ENCODE peak calls at places on chromosomes 1 and 21, in nine cellular contexts. V is activated T-cell treated with anti-CD3 and anti-CD28 coated beads for 24 hours, W is HEK293T, Z is brain microvascular endothelial cell, A is mucosa of gallbladder, J is stomach, M is RPMI7951, P is H7, D is Right ventricle myocardium superior. E is an unnamed sample.

GRCh38 chr21:23218667-23219066 is 2220.5 kb downstream of the NCAM2 start:
- DNase-seq in J (no peak), M (no peak), D (no peak), A (no peak), P (no peak), W (no peak), V (no peak), Z (no peak), E (no peak)

GRCh38 chr21:36891692-36892091 is 74.8 kb downstream of the HLCS start:
- DNase-seq in V (no peak), A (no peak), D (no peak), J (no peak), W (no peak), Z (no peak), M (peak), P (no peak), E (no peak)

GRCh38 chr1:36650200-36651065 is 167.7 kb upstream of the CSF3R start:
- DNase-seq in J (peak), V (peak), Z (peak), A (peak), P (peak), D (peak), M (peak), W (peak), E (peak)

GRCh38 chr1:225762444-225762843 is 15.2 kb upstream of the SRP9 start:
- DNase-seq in M (no peak), A (no peak), Z (peak), P (no peak), J (peak), V (no peak), W (no peak), D (no peak), E (peak)

GRCh38 chr1:80059940-80060339 is 1053.4 kb upstream of the ADGRL4 start:
- DNase-seq in A (no peak), W (no peak), Z (no peak), J (no peak), V (no peak), M (no peak), D (no peak), P (no peak), E (no peak)

GRCh38 chr1:45018599-45019230 is 6.7 kb downstream of the UROD start:
- DNase-seq in V (peak), Z (peak), A (peak), M (peak), J (peak), P (no peak), D (no peak), W (peak), E (peak)

GRCh38 chr1:24536391-24536840 is 19.5 kb upstream of the NCMAP start:
- DNase-seq in M (peak), Z (no peak), D (no peak), P (no peak), J (peak), W (no peak), A (peak), V (peak), E (peak)

GRCh38 chr1:88655685-88656299 is 28.3 kb upstream of the PKN2 start:
- DNase-seq in A (no peak), M (peak), Z (no peak), W (peak), P (peak), V (no peak), D (no peak), J (no peak), E (no peak)

GRCh38 chr1:72282271-72282656 is at the start of gene NEGR1:
- DNase-seq in J (no peak), P (peak), M (peak), W (peak), A (peak), V (no peak), D (peak), Z (peak), E (peak)

GRCh38 chr1:100360790-100361232 is 8.5 kb downstream of the CDC14A start:
- DNase-seq in P (peak), J (peak), W (peak), D (peak), A (no peak), M (peak), Z (peak), V (no peak), E (peak)

GRCh38 chr1:210233216-210233494 is 559 bp downstream of the SERTAD4 start:
- DNase-seq in A (no peak), V (no peak), D (peak), M (peak), W (peak), J (no peak), P (no peak), Z (no peak), E (no peak)

GRCh38 chr1:111084999-111085398 is 54.9 kb downstream of the DRAM2 start:
- DNase-seq in A (no peak), Z (no peak), M (no peak), P (no peak), V (no peak), D (no peak), J (no peak), W (no peak), E (no peak)

GRCh38 chr1:183774938-183775337 is 30.0 kb upstream of the RGL1 start:
- DNase-seq in M (no peak), W (no peak), D (no peak), Z (no peak), A (no peak), J (no peak), V (no peak), P (no peak), E (no peak)

GRCh38 chr21:35503646-35504045 is 454.5 kb upstream of the RUNX1 start:
- DNase-seq in D (no peak), V (no peak), P (peak), W (no peak), J (no peak), Z (no peak), M (no peak), A (peak), E (no peak)

GRCh38 chr21:37071561-37072238 is 1.2 kb downstream of the PIGP start:
- DNase-seq in W (no peak), P (peak), A (peak), Z (peak), V (no peak), D (peak), J (peak), M (peak), E (peak)

GRCh38 chr1:207336559-207337467 is 15.3 kb downstream of the CD55 start:
- DNase-seq in P (no peak), J (no peak), M (no peak), W (no peak), D (no peak), A (no peak), V (peak), Z (peak), E (peak)

GRCh38 chr1:15543589-15544568 is 17.2 kb downstream of the DNAJC16 start:
- DNase-seq in Z (peak), J (no peak), A (no peak), M (no peak), W (no peak), D (no peak), V (no peak), P (no peak), E (no peak)

GRCh38 chr1:160342520-160342919 is 530 bp downstream of the COPA start:
- DNase-seq in Z (no peak), M (no peak), P (no peak), W (no peak), V (no peak), J (no peak), A (no peak), D (no peak), E (no peak)

GRCh38 chr21:15379776-15380175 is 315.0 kb upstream of the NRIP1 start:
- DNase-seq in A (no peak), Z (no peak), W (no peak), P (no peak), V (no peak), M (no peak), D (no peak), J (no peak), E (no peak)

GRCh38 chr1:89065077-89065868 is at the start of gene GBP1:
- DNase-seq in J (no peak), Z (peak), V (no peak), P (no peak), M (peak), A (peak), D (no peak), W (no peak), E (peak)

GRCh38 chr21:46161180-46161799 is 5.9 kb upstream of the FTCD start:
- DNase-seq in P (no peak), J (peak), W (no peak), Z (no peak), M (no peak), D (peak), A (no peak), V (no peak), E (peak)

GRCh38 chr1:1907098-1907736 is 7.8 kb upstream of the CALML6 start:
- DNase-seq in D (no peak), M (no peak), W (no peak), J (peak), P (no peak), A (no peak), Z (no peak), V (no peak), E (peak)

GRCh38 chr21:32844653-32845443 is 73.3 kb upstream of the PAXBP1 start:
- DNase-seq in V (no peak), Z (peak), D (no peak), A (no peak), M (peak), P (no peak), W (peak), J (no peak), E (peak)

GRCh38 chr1:25469177-25469576 is 38.5 kb downstream of the MACO1 start:
- DNase-seq in A (no peak), V (no peak), P (no peak), W (no peak), Z (peak), D (no peak), M (peak), J (no peak), E (peak)

GRCh38 chr1:213330281-213330680 is 279.2 kb downstream of the RPS6KC1 start:
- DNase-seq in P (no peak), J (no peak), V (no peak), A (no peak), W (no peak), Z (no peak), D (no peak), M (no peak), E (no peak)

GRCh38 chr1:99777752-99778151 is 11.3 kb upstream of the FRRS1 start:
- DNase-seq in V (no peak), P (no peak), Z (no peak), W (no peak), D (no peak), J (no peak), A (no peak), M (no peak), E (no peak)

GRCh38 chr1:187631984-187632383 is 803.2 kb downstream of the PLA2G4A start:
- DNase-seq in Z (no peak), J (no peak), V (no peak), D (no peak), W (no peak), P (no peak), M (no peak), A (no peak), E (no peak)

GRCh38 chr21:42537106-42537742 is 23.6 kb downstream of the SLC37A1 start:
- DNase-seq in D (no peak), W (no peak), Z (no peak), J (no peak), V (no peak), P (no peak), M (peak), A (no peak), E (peak)

GRCh38 chr1:156624814-156625435 is 5.7 kb downstream of the HAPLN2 start:
- DNase-seq in V (no peak), P (peak), A (no peak), W (no peak), Z (no peak), J (no peak), M (no peak), D (no peak), E (peak)

GRCh38 chr21:42699196-42699595 is 45.8 kb downstream of the PDE9A start:
- DNase-seq in D (no peak), P (peak), J (no peak), W (no peak), Z (no peak), V (no peak), A (no peak), M (no peak), E (no peak)

GRCh38 chr1:29211086-29212030 is 19.4 kb downstream of the MECR start:
- DNase-seq in P (no peak), J (no peak), A (no peak), W (no peak), D (no peak), Z (no peak), M (no peak), V (no peak), E (no peak)

GRCh38 chr1:30881266-30882181 is 27.0 kb downstream of the SDC3 start:
- DNase-seq in P (no peak), M (no peak), J (no peak), V (no peak), A (no peak), Z (no peak), W (no peak), D (no peak), E (no peak)